ENCODE peak calls at places on chromosome 6, in four cellular contexts. E, A, Q and C are unnamed samples.

GRCh38 chr6:82363368-82364086 is at the start of gene TPBG:
- DNase-seq in E (peak), A (peak), Q (peak), C (peak)

GRCh38 chr6:41939848-41940758 is 1.5 kb downstream of the CCND3 start:
- DNase-seq in E (peak), A (no peak), Q (no peak), C (no peak)

GRCh38 chr6:111038534-111039252 is 48.6 kb upstream of the SLC16A10 start:
- DNase-seq in E (no peak), A (no peak), Q (peak), C (no peak)

GRCh38 chr6:165834613-165835259 is 171.7 kb upstream of the PDE10A start:
- DNase-seq in E (peak), A (no peak), Q (no peak), C (no peak)

GRCh38 chr6:32815115-32815514 is 1.7 kb downstream of the HLA-DOB start:
- DNase-seq in E (peak), A (no peak), Q (no peak), C (no peak)

GRCh38 chr6:117791012-117791411 is 115.7 kb downstream of the NUS1 start:
- DNase-seq in E (no peak), A (no peak), Q (no peak), C (no peak)

GRCh38 chr6:107695061-107695715 is 128.9 kb downstream of the SCML4 start:
- DNase-seq in E (peak), A (no peak), Q (no peak), C (no peak)

GRCh38 chr6:156873654-156874380 is 96.6 kb downstream of the ARID1B start:
- DNase-seq in E (no peak), A (no peak), Q (no peak), C (no peak)

GRCh38 chr6:35960192-35960591 is 39.3 kb upstream of the SRPK1 start:
- DNase-seq in E (peak), A (no peak), Q (no peak), C (no peak)

GRCh38 chr6:142155895-142156757 is 9.1 kb downstream of the VTA1 start:
- DNase-seq in E (peak), A (peak), Q (no peak), C (no peak)

GRCh38 chr6:26473758-26474438 is 16.1 kb downstream of the BTN2A1 start:
- DNase-seq in E (peak), A (peak), Q (peak), C (peak)

GRCh38 chr6:53306819-53307347 is 41.9 kb downstream of the ELOVL5 start:
- DNase-seq in E (peak), A (no peak), Q (peak), C (no peak)

GRCh38 chr6:152094276-152094675 is 286.8 kb downstream of the ESR1 start:
- DNase-seq in E (no peak), A (no peak), Q (no peak), C (no peak)

GRCh38 chr6:28922004-28922840 is 1.6 kb downstream of the TRIM27 start:
- DNase-seq in E (peak), A (peak), Q (no peak), C (no peak)